ENCODE peak calls at places on chromosomes 7 and 10, in five cellular contexts. S is fibroblast of the aortic adventitia, T is body of pancreas, V is GM23338, O is A673. W is an unnamed sample.

GRCh38 chr10:97066877-97067555 is 118.7 kb downstream of the SLIT1 start:
- DNase-seq in T (no peak), V (no peak), S (no peak), O (no peak), W (no peak)

GRCh38 chr7:128863433-128863989 is 855 bp downstream of the ATP6V1F start:
- DNase-seq in O (peak; percentile 81), T (peak; percentile 45), V (peak; percentile 90), S (peak; percentile 79), W (peak; percentile 44)

GRCh38 chr7:41415473-41416207 is 287.2 kb downstream of the INHBA start:
- DNase-seq in T (no peak), S (peak; percentile 17), V (no peak), O (no peak), W (no peak)

GRCh38 chr10:28875535-28876208 is 198.4 kb downstream of the BAMBI start:
- DNase-seq in V (peak; percentile 36), O (peak; percentile 44), S (no peak), T (no peak), W (no peak)

GRCh38 chr7:144584741-144585140 is 181.2 kb upstream of the NOBOX start:
- DNase-seq in T (no peak), O (no peak), V (no peak), S (no peak), W (no peak)

GRCh38 chr10:84715911-84716310 is 387.5 kb downstream of the CCSER2 start:
- DNase-seq in S (no peak), T (no peak), O (peak; percentile 73), V (peak; percentile 81), W (no peak)

GRCh38 chr7:73894851-73895441 is 34.0 kb downstream of the TMEM270 start:
- DNase-seq in S (peak; percentile 98), V (no peak), T (peak; percentile 44), O (no peak), W (peak; percentile 57)

GRCh38 chr7:35593896-35594295 is 101.0 kb downstream of the HERPUD2 start:
- DNase-seq in T (peak; percentile 13), O (peak; percentile 44), S (no peak), V (peak; percentile 82), W (no peak)

GRCh38 chr7:140605337-140605736 is 35.3 kb downstream of the DENND2A start:
- DNase-seq in T (no peak), V (peak; percentile 67), O (no peak), S (peak; percentile 30), W (no peak)

GRCh38 chr7:1357601-1358271 is 101.5 kb downstream of the MICALL2 start:
- DNase-seq in T (no peak), O (peak; percentile 45), V (no peak), S (no peak), W (no peak)

GRCh38 chr10:103599211-103599610 is 105.7 kb downstream of the NEURL1 start:
- DNase-seq in T (no peak), S (no peak), V (no peak), O (no peak), W (no peak)

GRCh38 chr7:41869596-41869995 is 166.7 kb upstream of the INHBA start:
- DNase-seq in V (no peak), T (no peak), O (no peak), S (peak; percentile 63), W (no peak)

GRCh38 chr7:41573017-41573416 is 129.9 kb downstream of the INHBA start:
- DNase-seq in T (no peak), S (peak; percentile 22), O (no peak), V (no peak), W (no peak)

GRCh38 chr10:57979986-57980385 is 287.7 kb downstream of the IPMK start:
- DNase-seq in T (no peak), S (no peak), O (no peak), V (no peak), W (no peak)

GRCh38 chr7:55366461-55367138 is 1.5 kb downstream of the LANCL2 start:
- DNase-seq in T (no peak), S (peak; percentile 20), V (peak; percentile 57), O (peak; percentile 29), W (no peak)

GRCh38 chr7:105678811-105679495 is 97.7 kb upstream of the EFCAB10 start:
- DNase-seq in S (peak; percentile 88), O (peak; percentile 82), V (peak; percentile 54), T (peak; percentile 85), W (peak; percentile 69)
- H3K4me3 ChIP-seq in S (peak overlapping the region; percentile 57), O (peak overlapping the region; percentile 39), V (no peak overlapping the region), T (no peak overlapping the region), W (peak overlapping the region; percentile 17)

GRCh38 chr10:1715821-1716220 is 21.5 kb downstream of the ADARB2 start:
- DNase-seq in O (peak; percentile 48), V (peak; percentile 69), T (peak; percentile 30), S (no peak), W (no peak)
- TF ChIP-seq CTCF in O (peak; percentile 70), V (peak; percentile 81), T (no peak), S (no peak), W (no peak)

GRCh38 chr10:45243261-45243660 is 72.1 kb downstream of the OR13A1 start:
- DNase-seq in T (no peak), V (no peak), O (no peak), S (no peak), W (no peak)
- H3K4me3 ChIP-seq in T (no peak overlapping the region), V (no peak overlapping the region), O (no peak overlapping the region), S (no peak overlapping the region), W (no peak overlapping the region)

GRCh38 chr10:72332423-72333110 is 22.2 kb downstream of the DNAJB12 start:
- DNase-seq in O (no peak), S (no peak), T (no peak), V (no peak), W (no peak)

GRCh38 chr10:72329290-72330058 is 25.2 kb downstream of the DNAJB12 start:
- DNase-seq in S (no peak), T (peak; percentile 95), O (no peak), V (no peak), W (no peak)

GRCh38 chr10:72333111-72334012 is 21.4 kb downstream of the DNAJB12 start:
- DNase-seq in T (no peak), O (no peak), S (no peak), V (no peak), W (no peak)

GRCh38 chr10:72330059-72330426 is 24.7 kb downstream of the DNAJB12 start:
- DNase-seq in S (no peak), V (no peak), O (no peak), T (no peak), W (no peak)

GRCh38 chr10:72331575-72332422 is 22.9 kb downstream of the DNAJB12 start:
- DNase-seq in V (peak; percentile 84), S (peak; percentile 59), O (peak; percentile 91), T (peak; percentile 97), W (peak; percentile 92)
- TF ChIP-seq CTCF in V (peak; percentile 11), S (no peak), O (no peak), T (peak; percentile 66), W (no peak)

GRCh38 chr10:71694567-71694968 is 25.0 kb downstream of the C10orf105 start:
- DNase-seq in V (no peak), S (no peak), T (no peak), O (no peak), W (peak; percentile 46)
- H3K4me3 ChIP-seq in V (no peak overlapping the region), S (no peak overlapping the region), T (no peak overlapping the region), O (no peak overlapping the region), W (no peak overlapping the region)

GRCh38 chr7:33742521-33742920 is 162.8 kb upstream of the BMPER start:
- DNase-seq in V (no peak), T (no peak), S (no peak), O (no peak), W (no peak)

GRCh38 chr7:33743594-33743993 is 161.7 kb upstream of the BMPER start:
- DNase-seq in V (no peak), O (peak; percentile 25), S (peak; percentile 83), T (no peak), W (no peak)

GRCh38 chr7:33745934-33746333 is 159.4 kb upstream of the BMPER start:
- DNase-seq in T (no peak), S (peak; percentile 48), O (no peak), V (no peak), W (no peak)

GRCh38 chr7:33742999-33743587 is 162.2 kb upstream of the BMPER start:
- DNase-seq in O (no peak), S (no peak), V (no peak), T (no peak), W (no peak)

DNA sequence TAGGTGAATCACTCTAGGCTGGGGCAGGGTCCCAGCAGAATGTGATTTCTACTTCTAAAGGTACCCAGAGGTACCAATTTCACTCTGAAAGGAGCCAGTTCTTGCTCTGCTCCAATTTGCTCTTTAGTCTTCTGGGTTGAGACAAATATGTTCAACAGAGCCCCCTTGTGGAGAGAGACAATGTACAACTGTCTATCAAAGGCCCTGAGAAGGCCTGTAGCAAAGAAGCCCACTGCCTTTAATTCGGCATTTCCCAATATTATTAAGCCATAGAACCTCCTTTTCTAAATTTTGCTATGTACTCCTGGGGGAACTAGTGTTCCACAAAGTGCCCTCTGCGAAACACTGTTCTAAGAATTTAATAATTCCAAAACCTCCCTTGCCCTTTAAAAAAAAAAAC is 161.0 kb upstream of the BMPER start:
- DNase-seq in O (peak; percentile 53), S (no peak), T (no peak), V (peak; percentile 72), W (no peak)
- TF ChIP-seq CTCF in O (peak; percentile 55), S (no peak), T (no peak), V (peak; percentile 65), W (no peak)

W was measured in lung.